ENCODE peak calls at places on chromosomes 7 and 10, in eight cellular contexts. One of them, this sample, is unnamed.

GRCh38 chr7:18824157-18824556 is 293.3 kb downstream of the TWIST1 start:
- DNase-seq in effector CD4-positive, alpha-beta T cell: no peak
- DNase-seq in stomach: no peak
- DNase-seq in T-helper 9 cell: no peak
- DNase-seq in CD4-positive, alpha-beta T cell: no peak
- DNase-seq in ELR: no peak
- DNase-seq in GDM1: no peak
- DNase-seq in COR-L47: no peak
- DNase-seq in this sample: no peak

GRCh38 chr7:74010407-74010806 is 17.6 kb upstream of the ELN start:
- DNase-seq in effector CD4-positive, alpha-beta T cell: no peak
- DNase-seq in stomach: no peak
- DNase-seq in T-helper 9 cell: no peak
- DNase-seq in CD4-positive, alpha-beta T cell: no peak
- DNase-seq in ELR: no peak
- DNase-seq in GDM1: no peak
- DNase-seq in COR-L47: no peak
- DNase-seq in this sample: no peak

GRCh38 chr7:25752967-25753791 is 398.8 kb upstream of the NFE2L3 start:
- DNase-seq in effector CD4-positive, alpha-beta T cell: no peak
- DNase-seq in stomach: no peak
- DNase-seq in T-helper 9 cell: no peak
- DNase-seq in CD4-positive, alpha-beta T cell: no peak
- DNase-seq in ELR: no peak
- DNase-seq in GDM1: no peak
- DNase-seq in COR-L47: no peak
- DNase-seq in this sample: peak

GRCh38 chr7:135745702-135746312 is 2.8 kb downstream of the FAM180A start:
- DNase-seq in effector CD4-positive, alpha-beta T cell: no peak
- DNase-seq in stomach: no peak
- DNase-seq in T-helper 9 cell: no peak
- DNase-seq in CD4-positive, alpha-beta T cell: no peak
- DNase-seq in ELR: peak
- DNase-seq in GDM1: no peak
- DNase-seq in COR-L47: no peak
- DNase-seq in this sample: peak

GRCh38 chr10:113939212-113939860 is 84.9 kb downstream of the NHLRC2 start:
- DNase-seq in effector CD4-positive, alpha-beta T cell: no peak
- DNase-seq in stomach: no peak
- DNase-seq in T-helper 9 cell: no peak
- DNase-seq in CD4-positive, alpha-beta T cell: no peak
- DNase-seq in ELR: no peak
- DNase-seq in GDM1: no peak
- DNase-seq in COR-L47: no peak
- DNase-seq in this sample: no peak

GRCh38 chr10:120744040-120744439 is 107.1 kb upstream of the WDR11 start:
- DNase-seq in effector CD4-positive, alpha-beta T cell: no peak
- DNase-seq in stomach: no peak
- DNase-seq in T-helper 9 cell: no peak
- DNase-seq in CD4-positive, alpha-beta T cell: no peak
- DNase-seq in ELR: no peak
- DNase-seq in GDM1: no peak
- DNase-seq in COR-L47: no peak
- DNase-seq in this sample: no peak

GRCh38 chr7:31036941-31037340 is 15.2 kb upstream of the ADCYAP1R1 start:
- DNase-seq in effector CD4-positive, alpha-beta T cell: no peak
- DNase-seq in stomach: no peak
- DNase-seq in T-helper 9 cell: no peak
- DNase-seq in CD4-positive, alpha-beta T cell: no peak
- DNase-seq in ELR: no peak
- DNase-seq in GDM1: no peak
- DNase-seq in COR-L47: no peak
- DNase-seq in this sample: no peak

GRCh38 chr10:77442790-77443189 is 194.8 kb downstream of the KCNMA1 start:
- DNase-seq in effector CD4-positive, alpha-beta T cell: no peak
- DNase-seq in stomach: no peak
- DNase-seq in T-helper 9 cell: no peak
- DNase-seq in CD4-positive, alpha-beta T cell: no peak
- DNase-seq in ELR: no peak
- DNase-seq in GDM1: no peak
- DNase-seq in COR-L47: peak
- DNase-seq in this sample: no peak

GRCh38 chr10:97796651-97797050 is 24.9 kb upstream of the SFRP5 start:
- DNase-seq in effector CD4-positive, alpha-beta T cell: no peak
- DNase-seq in stomach: no peak
- DNase-seq in T-helper 9 cell: no peak
- DNase-seq in CD4-positive, alpha-beta T cell: no peak
- DNase-seq in ELR: peak
- DNase-seq in GDM1: no peak
- DNase-seq in COR-L47: no peak
- DNase-seq in this sample: no peak

GRCh38 chr7:130794619-130794922 is 60.6 kb upstream of the KLF14 start:
- DNase-seq in effector CD4-positive, alpha-beta T cell: no peak
- DNase-seq in stomach: no peak
- DNase-seq in T-helper 9 cell: no peak
- DNase-seq in CD4-positive, alpha-beta T cell: no peak
- DNase-seq in ELR: no peak
- DNase-seq in GDM1: no peak
- DNase-seq in COR-L47: no peak
- DNase-seq in this sample: no peak

GRCh38 chr7:25949672-25950487 is 202.1 kb upstream of the NFE2L3 start:
- DNase-seq in effector CD4-positive, alpha-beta T cell: no peak
- DNase-seq in stomach: peak
- DNase-seq in T-helper 9 cell: no peak
- DNase-seq in CD4-positive, alpha-beta T cell: peak
- DNase-seq in ELR: no peak
- DNase-seq in GDM1: no peak
- DNase-seq in COR-L47: no peak
- DNase-seq in this sample: no peak

GRCh38 chr7:125605241-125605640 is 675.6 kb upstream of the POT1 start:
- DNase-seq in effector CD4-positive, alpha-beta T cell: no peak
- DNase-seq in stomach: no peak
- DNase-seq in T-helper 9 cell: no peak
- DNase-seq in CD4-positive, alpha-beta T cell: no peak
- DNase-seq in ELR: peak
- DNase-seq in GDM1: no peak
- DNase-seq in COR-L47: no peak
- DNase-seq in this sample: peak

GRCh38 chr10:18216482-18216881 is 76.3 kb downstream of the CACNB2 start:
- DNase-seq in effector CD4-positive, alpha-beta T cell: no peak
- DNase-seq in stomach: no peak
- DNase-seq in T-helper 9 cell: no peak
- DNase-seq in CD4-positive, alpha-beta T cell: no peak
- DNase-seq in ELR: peak
- DNase-seq in GDM1: no peak
- DNase-seq in COR-L47: no peak
- DNase-seq in this sample: no peak

GRCh38 chr10:22369433-22370072 is 24.3 kb downstream of the SPAG6 start:
- DNase-seq in effector CD4-positive, alpha-beta T cell: no peak
- DNase-seq in stomach: no peak
- DNase-seq in T-helper 9 cell: no peak
- DNase-seq in CD4-positive, alpha-beta T cell: no peak
- DNase-seq in ELR: peak
- DNase-seq in GDM1: no peak
- DNase-seq in COR-L47: no peak
- DNase-seq in this sample: peak

GRCh38 chr7:78039791-78040776 is 241.5 kb downstream of the PHTF2 start:
- DNase-seq in effector CD4-positive, alpha-beta T cell: peak
- DNase-seq in stomach: peak
- DNase-seq in T-helper 9 cell: peak
- DNase-seq in CD4-positive, alpha-beta T cell: peak
- DNase-seq in ELR: peak
- DNase-seq in GDM1: no peak
- DNase-seq in COR-L47: no peak
- DNase-seq in this sample: no peak

GRCh38 chr10:114584419-114584818 is 73.7 kb downstream of the ABLIM1 start:
- DNase-seq in effector CD4-positive, alpha-beta T cell: no peak
- DNase-seq in stomach: no peak
- DNase-seq in T-helper 9 cell: no peak
- DNase-seq in CD4-positive, alpha-beta T cell: no peak
- DNase-seq in ELR: no peak
- DNase-seq in GDM1: no peak
- DNase-seq in COR-L47: no peak
- DNase-seq in this sample: no peak

GRCh38 chr7:157977306-157977705 is 610.3 kb downstream of the PTPRN2 start:
- DNase-seq in effector CD4-positive, alpha-beta T cell: no peak
- DNase-seq in stomach: no peak
- DNase-seq in T-helper 9 cell: no peak
- DNase-seq in CD4-positive, alpha-beta T cell: no peak
- DNase-seq in ELR: no peak
- DNase-seq in GDM1: no peak
- DNase-seq in COR-L47: no peak
- DNase-seq in this sample: no peak

GRCh38 chr10:75398630-75399460 is 2.7 kb downstream of the ZNF503 start:
- DNase-seq in effector CD4-positive, alpha-beta T cell: no peak
- DNase-seq in stomach: peak
- DNase-seq in T-helper 9 cell: no peak
- DNase-seq in CD4-positive, alpha-beta T cell: no peak
- DNase-seq in ELR: no peak
- DNase-seq in GDM1: no peak
- DNase-seq in COR-L47: no peak
- DNase-seq in this sample: peak

GRCh38 chr7:46035166-46035565 is 114.1 kb upstream of the IGFBP3 start:
- DNase-seq in effector CD4-positive, alpha-beta T cell: no peak
- DNase-seq in stomach: no peak
- DNase-seq in T-helper 9 cell: no peak
- DNase-seq in CD4-positive, alpha-beta T cell: no peak
- DNase-seq in ELR: peak
- DNase-seq in GDM1: no peak
- DNase-seq in COR-L47: no peak
- DNase-seq in this sample: peak

GRCh38 chr10:77603529-77603927 is 34.1 kb downstream of the KCNMA1 start:
- DNase-seq in effector CD4-positive, alpha-beta T cell: no peak
- DNase-seq in stomach: peak
- DNase-seq in T-helper 9 cell: no peak
- DNase-seq in CD4-positive, alpha-beta T cell: no peak
- DNase-seq in ELR: peak
- DNase-seq in GDM1: peak
- DNase-seq in COR-L47: no peak
- DNase-seq in this sample: no peak

GRCh38 chr10:44998146-44998631 is 2.5 kb upstream of the ZNF22 start:
- DNase-seq in effector CD4-positive, alpha-beta T cell: no peak
- DNase-seq in stomach: no peak
- DNase-seq in T-helper 9 cell: no peak
- DNase-seq in CD4-positive, alpha-beta T cell: no peak
- DNase-seq in ELR: no peak
- DNase-seq in GDM1: no peak
- DNase-seq in COR-L47: no peak
- DNase-seq in this sample: no peak

GRCh38 chr10:102648889-102649752 is 4.8 kb downstream of the TRIM8 start:
- DNase-seq in effector CD4-positive, alpha-beta T cell: no peak
- DNase-seq in stomach: peak
- DNase-seq in T-helper 9 cell: no peak
- DNase-seq in CD4-positive, alpha-beta T cell: peak
- DNase-seq in ELR: no peak
- DNase-seq in GDM1: no peak
- DNase-seq in COR-L47: no peak
- DNase-seq in this sample: no peak

GRCh38 chr7:51186531-51186930 is 130.1 kb downstream of the COBL start:
- DNase-seq in effector CD4-positive, alpha-beta T cell: no peak
- DNase-seq in stomach: no peak
- DNase-seq in T-helper 9 cell: no peak
- DNase-seq in CD4-positive, alpha-beta T cell: no peak
- DNase-seq in ELR: no peak
- DNase-seq in GDM1: no peak
- DNase-seq in COR-L47: no peak
- DNase-seq in this sample: no peak

GRCh38 chr7:90788057-90788456 is 191.9 kb downstream of the CDK14 start:
- DNase-seq in effector CD4-positive, alpha-beta T cell: no peak
- DNase-seq in stomach: no peak
- DNase-seq in T-helper 9 cell: no peak
- DNase-seq in CD4-positive, alpha-beta T cell: no peak
- DNase-seq in ELR: no peak
- DNase-seq in GDM1: no peak
- DNase-seq in COR-L47: no peak
- DNase-seq in this sample: no peak

GRCh38 chr10:15213461-15213861 is 45.0 kb upstream of the NMT2 start:
- DNase-seq in effector CD4-positive, alpha-beta T cell: no peak
- DNase-seq in stomach: no peak
- DNase-seq in T-helper 9 cell: no peak
- DNase-seq in CD4-positive, alpha-beta T cell: no peak
- DNase-seq in ELR: no peak
- DNase-seq in GDM1: no peak
- DNase-seq in COR-L47: no peak
- DNase-seq in this sample: no peak

GRCh38 chr7:29564455-29565185 is 985 bp downstream of the PRR15 start:
- DNase-seq in effector CD4-positive, alpha-beta T cell: no peak
- DNase-seq in stomach: peak
- DNase-seq in T-helper 9 cell: no peak
- DNase-seq in CD4-positive, alpha-beta T cell: no peak
- DNase-seq in ELR: peak
- DNase-seq in GDM1: peak
- DNase-seq in COR-L47: no peak
- DNase-seq in this sample: peak

GRCh38 chr7:133386204-133386603 is 133.3 kb downstream of the EXOC4 start:
- DNase-seq in effector CD4-positive, alpha-beta T cell: no peak
- DNase-seq in stomach: no peak
- DNase-seq in T-helper 9 cell: no peak
- DNase-seq in CD4-positive, alpha-beta T cell: no peak
- DNase-seq in ELR: no peak
- DNase-seq in GDM1: no peak
- DNase-seq in COR-L47: no peak
- DNase-seq in this sample: no peak

GRCh38 chr7:156540619-156541165 is 99.9 kb upstream of the RNF32 start:
- DNase-seq in effector CD4-positive, alpha-beta T cell: no peak
- DNase-seq in stomach: no peak
- DNase-seq in T-helper 9 cell: no peak
- DNase-seq in CD4-positive, alpha-beta T cell: no peak
- DNase-seq in ELR: no peak
- DNase-seq in GDM1: no peak
- DNase-seq in COR-L47: no peak
- DNase-seq in this sample: no peak

GRCh38 chr7:70377957-70378356 is 754.0 kb upstream of the GALNT17 start:
- DNase-seq in effector CD4-positive, alpha-beta T cell: no peak
- DNase-seq in stomach: no peak
- DNase-seq in T-helper 9 cell: no peak
- DNase-seq in CD4-positive, alpha-beta T cell: no peak
- DNase-seq in ELR: no peak
- DNase-seq in GDM1: no peak
- DNase-seq in COR-L47: no peak
- DNase-seq in this sample: no peak

GRCh38 chr10:13808556-13809391 is 222.0 kb downstream of the PRPF18 start:
- DNase-seq in effector CD4-positive, alpha-beta T cell: no peak
- DNase-seq in stomach: no peak
- DNase-seq in T-helper 9 cell: no peak
- DNase-seq in CD4-positive, alpha-beta T cell: no peak
- DNase-seq in ELR: no peak
- DNase-seq in GDM1: no peak
- DNase-seq in COR-L47: no peak
- DNase-seq in this sample: no peak

GRCh38 chr7:17105701-17106100 is 192.8 kb upstream of the AHR start:
- DNase-seq in effector CD4-positive, alpha-beta T cell: no peak
- DNase-seq in stomach: no peak
- DNase-seq in T-helper 9 cell: no peak
- DNase-seq in CD4-positive, alpha-beta T cell: no peak
- DNase-seq in ELR: peak
- DNase-seq in GDM1: no peak
- DNase-seq in COR-L47: no peak
- DNase-seq in this sample: no peak

GRCh38 chr10:8051851-8052257 is 2.6 kb upstream of the GATA3 start:
- DNase-seq in effector CD4-positive, alpha-beta T cell: no peak
- DNase-seq in stomach: no peak
- DNase-seq in T-helper 9 cell: no peak
- DNase-seq in CD4-positive, alpha-beta T cell: no peak
- DNase-seq in ELR: no peak
- DNase-seq in GDM1: no peak
- DNase-seq in COR-L47: no peak
- DNase-seq in this sample: peak